ENCODE peak calls at places on chromosomes 2 and 18, in five cellular contexts. S, K, H, E and I are unnamed samples.

GRCh38 chr2:188024811-188025210 is 266.9 kb upstream of the GULP1 start:
- DNase-seq in S (no peak), K (no peak), H (no peak), E (peak), I (peak)

GRCh38 chr2:54457326-54458023 is 1.3 kb downstream of the SPTBN1 start:
- DNase-seq in S (no peak), K (peak), H (peak), E (no peak), I (no peak)

GRCh38 chr2:32750880-32751279 is 123.0 kb downstream of the TTC27 start:
- DNase-seq in S (no peak), K (no peak), H (no peak), E (no peak), I (no peak)

GRCh38 chr18:6807504-6808257 is 78.2 kb downstream of the ARHGAP28 start:
- DNase-seq in S (no peak), K (no peak), H (no peak), E (no peak), I (peak)

GRCh38 chr18:11037841-11038240 is 111.5 kb downstream of the PIEZO2 start:
- DNase-seq in S (no peak), K (no peak), H (no peak), E (no peak), I (no peak)

GRCh38 chr18:73948497-73948896 is 199.1 kb downstream of the FBXO15 start:
- DNase-seq in S (no peak), K (no peak), H (no peak), E (peak), I (peak)

GRCh38 chr2:202762546-202762945 is 109.0 kb downstream of the ICA1L start:
- DNase-seq in S (no peak), K (no peak), H (no peak), E (peak), I (no peak)

GRCh38 chr2:17813742-17814458 is 2.4 kb upstream of the MSGN1 start:
- DNase-seq in S (no peak), K (no peak), H (peak), E (peak), I (no peak)

GRCh38 chr2:106552966-106553365 is 65.8 kb downstream of the CD8B2 start:
- DNase-seq in S (no peak), K (no peak), H (no peak), E (no peak), I (no peak)

GRCh38 chr2:217632036-217632435 is 370.8 kb downstream of the TNS1 start:
- DNase-seq in S (no peak), K (no peak), H (peak), E (no peak), I (no peak)